ENCODE peak calls at places on chromosomes 12 and 14, in four cellular contexts. One of them, this sample, is unnamed.
A peak's percentile ranks its signal among the peaks of the same experiment; 100 is the strongest.

GRCh38 chr14:90979451-90979850 is 81.0 kb downstream of the RPS6KA5 start:
- DNase-seq in kidney: no peak
- DNase-seq in upper lobe of left lung: no peak
- DNase-seq in effector memory CD4-positive, alpha-beta T cell: no peak
- DNase-seq in this sample: no peak

GRCh38 chr14:75283884-75284563 is 5.4 kb downstream of the FOS start:
- DNase-seq in kidney: no peak
- DNase-seq in upper lobe of left lung: no peak
- DNase-seq in effector memory CD4-positive, alpha-beta T cell: peak; percentile 38
- DNase-seq in this sample: no peak

GRCh38 chr12:54009171-54010052 is 627 bp downstream of the HOXC8 start:
- DNase-seq in kidney: peak; percentile 67
- DNase-seq in effector memory CD4-positive, alpha-beta T cell: no peak
- DNase-seq in upper lobe of left lung: peak; percentile 86
- DNase-seq in this sample: no peak

GRCh38 chr14:73713206-73713803 is 879 bp downstream of the PNMA1 start:
- DNase-seq in kidney: no peak
- DNase-seq in upper lobe of left lung: no peak
- DNase-seq in effector memory CD4-positive, alpha-beta T cell: no peak
- DNase-seq in this sample: no peak

GRCh38 chr14:33184587-33184986 is 245.9 kb downstream of the NPAS3 start:
- DNase-seq in kidney: no peak
- DNase-seq in upper lobe of left lung: no peak
- DNase-seq in effector memory CD4-positive, alpha-beta T cell: no peak
- DNase-seq in this sample: no peak

GRCh38 chr14:106094654-106095189 is 568.3 kb downstream of the TMEM121 start:
- DNase-seq in kidney: no peak
- DNase-seq in upper lobe of left lung: no peak
- DNase-seq in effector memory CD4-positive, alpha-beta T cell: no peak
- DNase-seq in this sample: no peak

GRCh38 chr12:47881826-47882427 is 22.9 kb downstream of the VDR start:
- DNase-seq in effector memory CD4-positive, alpha-beta T cell: no peak
- DNase-seq in upper lobe of left lung: no peak
- DNase-seq in kidney: peak; percentile 71
- DNase-seq in this sample: no peak

GRCh38 chr12:1306096-1306495 is 288.3 kb downstream of the FBXL14 start:
- DNase-seq in effector memory CD4-positive, alpha-beta T cell: no peak
- DNase-seq in kidney: no peak
- DNase-seq in upper lobe of left lung: no peak
- DNase-seq in this sample: no peak

GRCh38 chr14:74048291-74048690 is 29.1 kb downstream of the BBOF1 start:
- DNase-seq in kidney: no peak
- DNase-seq in upper lobe of left lung: no peak
- DNase-seq in effector memory CD4-positive, alpha-beta T cell: no peak
- DNase-seq in this sample: no peak

GRCh38 chr14:88321692-88322504 is 1.2 kb downstream of the KCNK10 start:
- DNase-seq in effector memory CD4-positive, alpha-beta T cell: no peak
- DNase-seq in kidney: no peak
- DNase-seq in upper lobe of left lung: peak; percentile 40
- DNase-seq in this sample: no peak

GRCh38 chr14:105201928-105202513 is 20.9 kb upstream of the NUDT14 start:
- DNase-seq in effector memory CD4-positive, alpha-beta T cell: no peak
- DNase-seq in upper lobe of left lung: peak; percentile 80
- DNase-seq in kidney: no peak
- DNase-seq in this sample: no peak

GRCh38 chr12:52561880-52562449 is 9.0 kb upstream of the KRT71 start:
- DNase-seq in effector memory CD4-positive, alpha-beta T cell: no peak
- DNase-seq in upper lobe of left lung: no peak
- DNase-seq in kidney: no peak
- DNase-seq in this sample: peak; percentile 48

GRCh38 chr12:49131973-49132461 is 822 bp upstream of the TUBA1B start:
- DNase-seq in effector memory CD4-positive, alpha-beta T cell: no peak
- DNase-seq in kidney: no peak
- DNase-seq in upper lobe of left lung: no peak
- DNase-seq in this sample: no peak

GRCh38 chr14:81453166-81453766 is 53.1 kb upstream of the STON2 start:
- DNase-seq in effector memory CD4-positive, alpha-beta T cell: peak; percentile 27
- DNase-seq in kidney: no peak
- DNase-seq in upper lobe of left lung: no peak
- DNase-seq in this sample: peak; percentile 54

GRCh38 chr12:95859344-95859816 is 628 bp downstream of the SNRPF start:
- DNase-seq in effector memory CD4-positive, alpha-beta T cell: no peak
- DNase-seq in upper lobe of left lung: no peak
- DNase-seq in kidney: no peak
- DNase-seq in this sample: no peak

GRCh38 chr12:75913502-75914110 is 118.0 kb downstream of the PHLDA1 start:
- DNase-seq in upper lobe of left lung: no peak
- DNase-seq in effector memory CD4-positive, alpha-beta T cell: no peak
- DNase-seq in kidney: no peak
- DNase-seq in this sample: peak; percentile 54

GRCh38 chr12:53622724-53623123 is 3.5 kb downstream of the ATF7 start:
- DNase-seq in kidney: no peak
- DNase-seq in effector memory CD4-positive, alpha-beta T cell: no peak
- DNase-seq in upper lobe of left lung: no peak
- DNase-seq in this sample: no peak

GRCh38 chr12:2642896-2643425 is 151.8 kb upstream of the FKBP4 start:
- DNase-seq in upper lobe of left lung: peak; percentile 33
- DNase-seq in effector memory CD4-positive, alpha-beta T cell: no peak
- DNase-seq in kidney: peak; percentile 15
- DNase-seq in this sample: no peak

GRCh38 chr14:54796961-54797360 is 105.7 kb downstream of the GCH1 start:
- DNase-seq in kidney: no peak
- DNase-seq in upper lobe of left lung: no peak
- DNase-seq in effector memory CD4-positive, alpha-beta T cell: no peak
- DNase-seq in this sample: no peak

GRCh38 chr14:32224731-32225377 is 21.8 kb upstream of the RNU6-8 start:
- DNase-seq in effector memory CD4-positive, alpha-beta T cell: no peak
- DNase-seq in kidney: peak; percentile 52
- DNase-seq in upper lobe of left lung: no peak
- DNase-seq in this sample: peak; percentile 64

GRCh38 chr14:34665785-34666425 is 36.0 kb upstream of the SNX6 start:
- DNase-seq in upper lobe of left lung: no peak
- DNase-seq in kidney: no peak
- DNase-seq in effector memory CD4-positive, alpha-beta T cell: peak; percentile 5
- DNase-seq in this sample: peak; percentile 3

GRCh38 chr12:65278576-65279386 is at the start of gene MSRB3:
- DNase-seq in upper lobe of left lung: peak; percentile 92
- DNase-seq in effector memory CD4-positive, alpha-beta T cell: no peak
- DNase-seq in kidney: peak; percentile 92
- DNase-seq in this sample: peak; percentile 75

GRCh38 chr14:30572771-30573170 is 13.8 kb downstream of the G2E3 start:
- DNase-seq in upper lobe of left lung: no peak
- DNase-seq in effector memory CD4-positive, alpha-beta T cell: no peak
- DNase-seq in kidney: no peak
- DNase-seq in this sample: no peak

GRCh38 chr14:89973234-89973823 is 17.6 kb downstream of the TDP1 start:
- DNase-seq in kidney: peak; percentile 76
- DNase-seq in effector memory CD4-positive, alpha-beta T cell: peak; percentile 21
- DNase-seq in upper lobe of left lung: no peak
- DNase-seq in this sample: peak; percentile 80

GRCh38 chr12:8658361-8658760 is 4.3 kb downstream of the MFAP5 start:
- DNase-seq in upper lobe of left lung: no peak
- DNase-seq in kidney: no peak
- DNase-seq in effector memory CD4-positive, alpha-beta T cell: no peak
- DNase-seq in this sample: no peak

GRCh38 chr12:76259071-76259470 is 89.1 kb downstream of the BBS10 start:
- DNase-seq in effector memory CD4-positive, alpha-beta T cell: no peak
- DNase-seq in upper lobe of left lung: no peak
- DNase-seq in kidney: no peak
- DNase-seq in this sample: no peak

GRCh38 chr14:98185036-98185435 is 1087.0 kb downstream of the BCL11B start:
- DNase-seq in upper lobe of left lung: peak; percentile 0
- DNase-seq in kidney: no peak
- DNase-seq in effector memory CD4-positive, alpha-beta T cell: no peak
- DNase-seq in this sample: no peak

GRCh38 chr12:107133462-107133861 is 40.1 kb upstream of the CRY1 start:
- DNase-seq in kidney: no peak
- DNase-seq in effector memory CD4-positive, alpha-beta T cell: no peak
- DNase-seq in upper lobe of left lung: no peak
- DNase-seq in this sample: no peak

GRCh38 chr14:94394594-94395305 is 6.3 kb upstream of the SERPINA1 start:
- DNase-seq in upper lobe of left lung: no peak
- DNase-seq in effector memory CD4-positive, alpha-beta T cell: no peak
- DNase-seq in kidney: no peak
- DNase-seq in this sample: no peak

DNA sequence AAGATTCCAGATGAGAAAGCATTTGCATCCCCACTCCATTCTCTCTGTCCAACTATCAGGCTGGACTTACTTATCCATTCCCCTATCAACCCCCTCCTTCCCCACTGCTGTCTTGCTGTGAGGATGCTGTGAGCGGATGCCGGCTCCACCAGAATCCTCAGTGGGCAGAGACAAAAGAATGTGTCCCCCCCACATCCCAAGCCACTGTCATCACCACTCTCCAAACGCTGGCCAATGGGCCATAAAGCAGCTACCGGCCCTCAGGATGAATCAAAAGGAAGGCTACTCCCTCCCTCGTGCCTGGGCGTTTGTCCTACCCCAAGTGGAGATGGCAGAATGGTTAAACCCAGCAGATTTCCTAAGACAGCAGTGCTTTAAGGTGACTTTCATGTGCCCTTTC is 172.9 kb upstream of the NTF3 start:
- DNase-seq in kidney: no peak
- DNase-seq in effector memory CD4-positive, alpha-beta T cell: no peak
- DNase-seq in upper lobe of left lung: no peak
- DNase-seq in this sample: no peak
- H3K27ac ChIP-seq in kidney: no peak overlapping the region
- H3K27ac ChIP-seq in effector memory CD4-positive, alpha-beta T cell: no peak overlapping the region
- H3K27ac ChIP-seq in upper lobe of left lung: no peak overlapping the region
- H3K27ac ChIP-seq in this sample: no peak overlapping the region

DNA sequence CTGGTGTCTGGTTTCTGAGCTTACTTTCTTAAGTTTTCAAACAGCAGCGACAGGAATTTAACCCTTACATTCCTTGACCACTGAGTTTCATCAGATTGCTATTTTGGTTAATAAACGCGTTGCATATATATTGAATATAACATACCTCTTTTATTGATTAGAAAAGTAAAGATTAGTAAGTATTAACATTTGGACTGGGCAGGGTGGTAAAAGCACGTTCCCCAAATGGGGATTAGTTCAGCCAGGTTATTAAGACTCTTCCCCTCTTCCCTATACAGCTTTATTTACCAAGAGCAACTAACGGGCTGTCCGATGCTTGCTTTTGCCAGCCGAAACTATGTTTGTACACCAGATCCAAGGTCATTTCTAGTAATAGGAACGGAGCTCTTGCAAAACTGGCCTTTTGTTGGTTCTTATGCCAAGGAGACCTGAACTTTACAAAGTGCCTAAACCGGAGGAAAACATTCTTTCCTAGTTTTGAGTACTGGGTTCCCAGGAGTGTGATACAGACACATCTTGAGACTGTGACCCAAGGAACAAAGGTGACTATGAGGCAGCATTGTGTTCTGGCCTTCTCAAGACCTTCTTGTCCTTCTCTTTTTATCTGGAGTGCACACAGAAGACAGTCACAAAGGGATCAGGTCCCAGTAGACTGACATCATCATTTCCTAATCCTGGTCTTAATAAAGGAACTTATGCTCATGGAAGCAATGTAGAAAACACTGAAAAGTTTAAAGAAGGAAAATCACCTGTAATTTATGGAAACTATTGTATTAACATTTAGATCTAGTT is 2.6 kb downstream of the GLRX5 start:
- DNase-seq in upper lobe of left lung: no peak
- DNase-seq in effector memory CD4-positive, alpha-beta T cell: no peak
- DNase-seq in kidney: no peak
- DNase-seq in this sample: no peak
- H3K4me1 ChIP-seq in upper lobe of left lung: peaks cover 43% of the 10 kb centered on the region
- H3K4me1 ChIP-seq in effector memory CD4-positive, alpha-beta T cell: peaks cover 26% of the 10 kb centered on the region
- H3K4me1 ChIP-seq in kidney: peaks cover 30% of the 10 kb centered on the region
- H3K4me1 ChIP-seq in this sample: peaks cover 34% of the 10 kb centered on the region

GRCh38 chr12:46471404-46471803 is 98.8 kb upstream of the SLC38A2 start:
- DNase-seq in upper lobe of left lung: no peak
- DNase-seq in effector memory CD4-positive, alpha-beta T cell: no peak
- DNase-seq in kidney: no peak
- DNase-seq in this sample: no peak

GRCh38 chr12:46472144-46472705 is 99.7 kb upstream of the SLC38A2 start:
- DNase-seq in effector memory CD4-positive, alpha-beta T cell: no peak
- DNase-seq in upper lobe of left lung: no peak
- DNase-seq in kidney: no peak
- DNase-seq in this sample: no peak

GRCh38 chr12:46472893-46473633 is 100.5 kb upstream of the SLC38A2 start:
- DNase-seq in effector memory CD4-positive, alpha-beta T cell: no peak
- DNase-seq in kidney: no peak
- DNase-seq in upper lobe of left lung: no peak
- DNase-seq in this sample: no peak

GRCh38 chr12:46470039-46470627 is 97.6 kb upstream of the SLC38A2 start:
- DNase-seq in upper lobe of left lung: no peak
- DNase-seq in effector memory CD4-positive, alpha-beta T cell: no peak
- DNase-seq in kidney: no peak
- DNase-seq in this sample: no peak

DNA sequence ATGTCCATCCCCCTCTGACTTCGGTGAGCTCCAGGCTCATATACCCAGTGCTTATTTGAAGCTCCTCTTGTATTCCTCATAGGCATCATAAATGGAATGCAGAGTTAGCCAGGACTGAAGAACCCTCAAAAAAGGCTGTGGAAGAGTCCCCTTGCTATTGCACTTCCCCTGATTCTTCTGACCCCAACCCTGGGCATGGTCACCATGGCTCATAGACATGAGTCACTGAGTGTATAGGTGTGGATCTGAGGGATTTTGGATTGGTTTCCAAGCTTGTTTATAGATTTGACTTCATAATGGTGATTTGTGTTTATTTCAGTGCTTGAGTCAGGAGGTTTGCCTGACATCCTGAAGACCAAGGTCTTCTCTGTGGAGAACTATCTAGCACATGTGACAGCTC is 98.4 kb upstream of the SLC38A2 start:
- DNase-seq in upper lobe of left lung: no peak
- DNase-seq in kidney: no peak
- DNase-seq in effector memory CD4-positive, alpha-beta T cell: no peak
- DNase-seq in this sample: no peak
- H3K27ac ChIP-seq in upper lobe of left lung: no peak overlapping the region
- H3K27ac ChIP-seq in kidney: no peak overlapping the region
- H3K27ac ChIP-seq in effector memory CD4-positive, alpha-beta T cell: no peak overlapping the region
- H3K27ac ChIP-seq in this sample: no peak overlapping the region

DNA sequence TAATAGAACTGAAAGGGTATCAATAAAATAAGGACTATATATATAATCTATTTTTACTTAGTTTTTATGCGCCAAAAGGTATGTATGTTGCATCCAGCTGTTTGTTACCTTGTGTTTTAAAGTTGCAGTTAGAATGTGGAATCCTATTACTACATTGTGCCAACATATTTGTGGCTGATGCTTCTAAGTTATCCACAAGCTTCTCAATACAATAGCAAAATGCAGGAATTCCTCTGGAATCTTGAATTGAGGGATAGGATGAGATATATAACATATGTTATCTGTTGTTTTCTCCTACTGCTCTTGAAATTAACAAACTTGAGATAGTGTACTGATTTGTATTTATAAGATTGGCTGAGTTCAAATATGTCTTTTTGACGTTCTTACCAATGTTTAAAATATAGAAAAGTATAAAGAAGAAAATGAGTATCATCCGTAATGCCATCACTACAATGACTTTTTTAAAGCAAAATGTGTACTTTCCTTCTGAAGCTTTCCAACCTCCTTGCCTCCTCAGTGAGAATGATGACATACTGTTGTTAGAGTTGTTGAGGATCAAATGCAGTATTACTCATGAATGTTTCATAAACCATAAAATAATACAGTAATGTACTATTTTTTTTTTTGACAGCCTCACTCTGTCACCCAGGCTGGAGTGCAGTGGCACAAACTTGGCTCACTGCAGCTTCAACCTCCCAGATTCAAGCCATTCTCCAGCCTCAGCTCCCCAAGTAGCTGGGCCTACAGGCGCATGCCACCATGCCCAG is 6.6 kb downstream of the RAP1B start:
- DNase-seq in upper lobe of left lung: no peak
- DNase-seq in effector memory CD4-positive, alpha-beta T cell: no peak
- DNase-seq in kidney: no peak
- DNase-seq in this sample: no peak
- H3K4me1 ChIP-seq in upper lobe of left lung: peaks cover 93% of the 10 kb centered on the region
- H3K4me1 ChIP-seq in effector memory CD4-positive, alpha-beta T cell: peaks cover 36% of the 10 kb centered on the region
- H3K4me1 ChIP-seq in kidney: peaks cover 19% of the 10 kb centered on the region
- H3K4me1 ChIP-seq in this sample: peaks cover 58% of the 10 kb centered on the region